ENCODE peak calls at places on chromosomes 5 and 9, in seven cellular contexts. B is pons, K is stomach, S is non-pigmented ciliary epithelial cell, E is WTC11, V is GM12891, W is dorsolateral prefrontal cortex. H is an unnamed sample.

GRCh38 chr5:53934126-53934856 is 373.9 kb downstream of the NDUFS4 start:
- DNase-seq in B (no peak), K (no peak), S (no peak), E (no peak), V (no peak), W (no peak), H (no peak)

GRCh38 chr5:34587355-34588241 is 68.5 kb upstream of the RAI14 start:
- DNase-seq in B (no peak), K (no peak), S (no peak), E (no peak), V (no peak), W (no peak), H (peak)

GRCh38 chr5:31617867-31618266 is 21.1 kb upstream of the PDZD2 start:
- DNase-seq in B (no peak), K (no peak), S (no peak), E (no peak), V (no peak), W (no peak), H (no peak)

GRCh38 chr5:76385540-76385939 is 17.5 kb upstream of the IQGAP2 start:
- DNase-seq in B (no peak), K (no peak), S (no peak), E (no peak), V (no peak), W (no peak), H (no peak)

GRCh38 chr5:147046226-147046625 is 167.7 kb upstream of the PPP2R2B start:
- DNase-seq in B (no peak), K (no peak), S (no peak), E (no peak), V (no peak), W (no peak), H (no peak)

GRCh38 chr5:62937661-62938558 is 359.3 kb downstream of the LRRC70 start:
- DNase-seq in B (no peak), K (no peak), S (peak), E (no peak), V (no peak), W (no peak), H (no peak)

GRCh38 chr5:168978015-168978414 is 322.9 kb downstream of the SLIT3 start:
- DNase-seq in B (no peak), K (no peak), S (no peak), E (no peak), V (no peak), W (no peak), H (peak)

GRCh38 chr5:177468329-177469058 is 4.9 kb downstream of the DBN1 start:
- DNase-seq in B (no peak), K (no peak), S (peak), E (no peak), V (no peak), W (no peak), H (no peak)

GRCh38 chr5:124599048-124599973 is 147.1 kb downstream of the ZNF608 start:
- DNase-seq in B (peak), K (peak), S (peak), E (no peak), V (no peak), W (no peak), H (peak)

GRCh38 chr9:79799691-79800345 is 228.1 kb downstream of the TLE4 start:
- DNase-seq in B (no peak), K (no peak), S (no peak), E (no peak), V (no peak), W (no peak), H (peak)

GRCh38 chr5:76493190-76493837 is 90.2 kb downstream of the IQGAP2 start:
- DNase-seq in B (no peak), K (no peak), S (no peak), E (no peak), V (no peak), W (no peak), H (no peak)

GRCh38 chr5:169071-169727 is 22.1 kb upstream of the LRRC14B start:
- DNase-seq in B (no peak), K (peak), S (peak), E (no peak), V (no peak), W (no peak), H (peak)